ENCODE peak calls at places on chromosomes 3 and 15, in eight cellular contexts. One of them, this sample, is unnamed.

GRCh38 chr3:70061111-70061510 is 61.6 kb downstream of the SAMMSON start:
- DNase-seq in mesenteric fat pad: no peak
- DNase-seq in stimulated activated CD4-positive, alpha-beta T cell treated with anti-CD3 and anti-CD28 coated beads, TNF-alpha, amount 100 ng/mL, for 24 hours: no peak
- DNase-seq in anterior cingulate cortex: no peak
- DNase-seq in sciatic nerve: no peak
- DNase-seq in NCI-H748 treated with DMSO at 0.1 percent for 48 hours: no peak
- DNase-seq in NCI-H1105 treated with DMSO at 0.1 percent for 48 hours: no peak
- DNase-seq in GDM1: no peak
- DNase-seq in this sample: peak

GRCh38 chr15:66650433-66650832 is 51.6 kb upstream of the SMAD6 start:
- DNase-seq in anterior cingulate cortex: no peak
- DNase-seq in NCI-H748 treated with DMSO at 0.1 percent for 48 hours: no peak
- DNase-seq in NCI-H1105 treated with DMSO at 0.1 percent for 48 hours: no peak
- DNase-seq in mesenteric fat pad: no peak
- DNase-seq in sciatic nerve: peak
- DNase-seq in stimulated activated CD4-positive, alpha-beta T cell treated with anti-CD3 and anti-CD28 coated beads, TNF-alpha, amount 100 ng/mL, for 24 hours: no peak
- DNase-seq in GDM1: no peak
- DNase-seq in this sample: peak

GRCh38 chr3:64131755-64132154 is 93.5 kb downstream of the PRICKLE2 start:
- DNase-seq in stimulated activated CD4-positive, alpha-beta T cell treated with anti-CD3 and anti-CD28 coated beads, TNF-alpha, amount 100 ng/mL, for 24 hours: no peak
- DNase-seq in NCI-H748 treated with DMSO at 0.1 percent for 48 hours: no peak
- DNase-seq in anterior cingulate cortex: no peak
- DNase-seq in NCI-H1105 treated with DMSO at 0.1 percent for 48 hours: no peak
- DNase-seq in sciatic nerve: no peak
- DNase-seq in mesenteric fat pad: no peak
- DNase-seq in GDM1: no peak
- DNase-seq in this sample: no peak

GRCh38 chr3:111392911-111393351 is 149.1 kb upstream of the CD96 start:
- DNase-seq in NCI-H1105 treated with DMSO at 0.1 percent for 48 hours: no peak
- DNase-seq in NCI-H748 treated with DMSO at 0.1 percent for 48 hours: peak
- DNase-seq in sciatic nerve: no peak
- DNase-seq in stimulated activated CD4-positive, alpha-beta T cell treated with anti-CD3 and anti-CD28 coated beads, TNF-alpha, amount 100 ng/mL, for 24 hours: peak
- DNase-seq in GDM1: no peak
- DNase-seq in mesenteric fat pad: no peak
- DNase-seq in anterior cingulate cortex: no peak
- DNase-seq in this sample: no peak

GRCh38 chr3:151398895-151399294 is 14.3 kb upstream of the P2RY12 start:
- DNase-seq in sciatic nerve: no peak
- DNase-seq in anterior cingulate cortex: no peak
- DNase-seq in GDM1: no peak
- DNase-seq in stimulated activated CD4-positive, alpha-beta T cell treated with anti-CD3 and anti-CD28 coated beads, TNF-alpha, amount 100 ng/mL, for 24 hours: no peak
- DNase-seq in NCI-H1105 treated with DMSO at 0.1 percent for 48 hours: no peak
- DNase-seq in mesenteric fat pad: no peak
- DNase-seq in NCI-H748 treated with DMSO at 0.1 percent for 48 hours: no peak
- DNase-seq in this sample: no peak

GRCh38 chr15:31472636-31473383 is 146.2 kb downstream of the KLF13 start:
- DNase-seq in mesenteric fat pad: no peak
- DNase-seq in NCI-H1105 treated with DMSO at 0.1 percent for 48 hours: no peak
- DNase-seq in anterior cingulate cortex: no peak
- DNase-seq in NCI-H748 treated with DMSO at 0.1 percent for 48 hours: no peak
- DNase-seq in sciatic nerve: no peak
- DNase-seq in stimulated activated CD4-positive, alpha-beta T cell treated with anti-CD3 and anti-CD28 coated beads, TNF-alpha, amount 100 ng/mL, for 24 hours: no peak
- DNase-seq in GDM1: no peak
- DNase-seq in this sample: peak

GRCh38 chr3:195556390-195556789 is 13.3 kb upstream of the PPP1R2 start:
- DNase-seq in mesenteric fat pad: no peak
- DNase-seq in anterior cingulate cortex: no peak
- DNase-seq in stimulated activated CD4-positive, alpha-beta T cell treated with anti-CD3 and anti-CD28 coated beads, TNF-alpha, amount 100 ng/mL, for 24 hours: no peak
- DNase-seq in NCI-H748 treated with DMSO at 0.1 percent for 48 hours: peak
- DNase-seq in GDM1: no peak
- DNase-seq in NCI-H1105 treated with DMSO at 0.1 percent for 48 hours: no peak
- DNase-seq in sciatic nerve: no peak
- DNase-seq in this sample: no peak

GRCh38 chr3:57061556-57061955 is 1.1 kb downstream of the SPATA12 start:
- DNase-seq in NCI-H1105 treated with DMSO at 0.1 percent for 48 hours: no peak
- DNase-seq in mesenteric fat pad: no peak
- DNase-seq in NCI-H748 treated with DMSO at 0.1 percent for 48 hours: no peak
- DNase-seq in GDM1: no peak
- DNase-seq in stimulated activated CD4-positive, alpha-beta T cell treated with anti-CD3 and anti-CD28 coated beads, TNF-alpha, amount 100 ng/mL, for 24 hours: no peak
- DNase-seq in anterior cingulate cortex: no peak
- DNase-seq in sciatic nerve: no peak
- DNase-seq in this sample: no peak

GRCh38 chr3:59566481-59566975 is 516.7 kb upstream of the CFAP20DC start:
- DNase-seq in NCI-H1105 treated with DMSO at 0.1 percent for 48 hours: peak
- DNase-seq in GDM1: no peak
- DNase-seq in stimulated activated CD4-positive, alpha-beta T cell treated with anti-CD3 and anti-CD28 coated beads, TNF-alpha, amount 100 ng/mL, for 24 hours: no peak
- DNase-seq in NCI-H748 treated with DMSO at 0.1 percent for 48 hours: no peak
- DNase-seq in mesenteric fat pad: no peak
- DNase-seq in anterior cingulate cortex: no peak
- DNase-seq in sciatic nerve: no peak
- DNase-seq in this sample: no peak

GRCh38 chr3:40588406-40588805 is 63.6 kb downstream of the ZNF621 start:
- DNase-seq in NCI-H748 treated with DMSO at 0.1 percent for 48 hours: peak
- DNase-seq in NCI-H1105 treated with DMSO at 0.1 percent for 48 hours: no peak
- DNase-seq in anterior cingulate cortex: no peak
- DNase-seq in sciatic nerve: no peak
- DNase-seq in stimulated activated CD4-positive, alpha-beta T cell treated with anti-CD3 and anti-CD28 coated beads, TNF-alpha, amount 100 ng/mL, for 24 hours: no peak
- DNase-seq in mesenteric fat pad: no peak
- DNase-seq in GDM1: no peak
- DNase-seq in this sample: no peak